ENCODE peak calls at places on chromosome 14, in four cellular contexts. P is OCI-LY7, L is A549, Q is mammary epithelial cell. V is an unnamed sample.
A peak's percentile ranks its signal among the peaks of the same experiment; 100 is the strongest.

GRCh38 chr14:95267306-95267705 is 52.4 kb downstream of the CLMN start:
- DNase-seq in P (no peak), L (no peak), Q (peak; percentile 57), V (peak; percentile 21)

GRCh38 chr14:93083898-93084297 is 31.8 kb downstream of the ITPK1 start:
- DNase-seq in P (no peak), L (no peak), Q (no peak), V (no peak)

GRCh38 chr14:93013368-93013719 is 90.4 kb downstream of the CHGA start:
- DNase-seq in P (no peak), L (no peak), Q (peak; percentile 34), V (no peak)

GRCh38 chr14:68328509-68328908 is 464.4 kb downstream of the ZFP36L1 start:
- DNase-seq in P (no peak), L (no peak), Q (no peak), V (no peak)

GRCh38 chr14:55847766-55848165 is 267.8 kb downstream of the KTN1 start:
- DNase-seq in P (no peak), L (no peak), Q (no peak), V (no peak)

GRCh38 chr14:55128386-55129085 is 516 bp upstream of the LGALS3 start:
- DNase-seq in P (no peak), L (no peak), Q (no peak), V (no peak)

GRCh38 chr14:95896628-95897027 is 20.0 kb downstream of the TUNAR start:
- DNase-seq in P (no peak), L (no peak), Q (no peak), V (no peak)

GRCh38 chr14:100609941-100610391 is 22.7 kb upstream of the BEGAIN start:
- DNase-seq in P (no peak), L (no peak), Q (no peak), V (no peak)

GRCh38 chr14:102610968-102611811 is 18.7 kb downstream of the RCOR1 start:
- DNase-seq in P (peak; percentile 35), L (no peak), Q (no peak), V (no peak)

GRCh38 chr14:101639257-101639833 is 78.0 kb downstream of the DIO3 start:
- DNase-seq in P (no peak), L (no peak), Q (no peak), V (no peak)

GRCh38 chr14:34650786-34651584 is 21.0 kb upstream of the SNX6 start:
- DNase-seq in P (no peak), L (peak; percentile 92), Q (peak; percentile 94), V (no peak)

GRCh38 chr14:84202486-84202885 is 1327.5 kb upstream of the FLRT2 start:
- DNase-seq in P (no peak), L (no peak), Q (no peak), V (no peak)

GRCh38 chr14:32565256-32565655 is 236.2 kb downstream of the AKAP6 start:
- DNase-seq in P (no peak), L (no peak), Q (no peak), V (no peak)

GRCh38 chr14:92844220-92844619 is 50.1 kb downstream of the GOLGA5 start:
- DNase-seq in P (no peak), L (no peak), Q (no peak), V (no peak)

GRCh38 chr14:94933411-94933964 is 163.6 kb upstream of the GSC start:
- DNase-seq in P (no peak), L (no peak), Q (no peak), V (no peak)

GRCh38 chr14:51922624-51923023 is 62.2 kb downstream of the GNG2 start:
- DNase-seq in P (no peak), L (no peak), Q (peak; percentile 6), V (no peak)

GRCh38 chr14:77805703-77806102 is 5.8 kb downstream of the ADCK1 start:
- DNase-seq in P (no peak), L (no peak), Q (no peak), V (no peak)

GRCh38 chr14:49858383-49858782 is 5.8 kb upstream of the NEMF start:
- DNase-seq in P (peak; percentile 54), L (no peak), Q (no peak), V (no peak)

GRCh38 chr14:56514663-56515371 is 64.8 kb upstream of the TMEM260 start:
- DNase-seq in P (no peak), L (peak; percentile 16), Q (no peak), V (no peak)

GRCh38 chr14:30177776-30178175 is 250.1 kb upstream of the PRKD1 start:
- DNase-seq in P (no peak), L (no peak), Q (no peak), V (no peak)

GRCh38 chr14:64636208-64636979 is 67.8 kb upstream of the PLEKHG3 start:
- DNase-seq in P (peak; percentile 69), L (peak; percentile 74), Q (peak; percentile 29), V (peak; percentile 67)

GRCh38 chr14:58599707-58600106 is 38.1 kb upstream of the DACT1 start:
- DNase-seq in P (no peak), L (no peak), Q (no peak), V (no peak)

GRCh38 chr14:58599145-58599544 is 38.6 kb upstream of the DACT1 start:
- DNase-seq in P (no peak), L (no peak), Q (no peak), V (peak; percentile 69)

GRCh38 chr14:58593977-58594376 is 43.8 kb upstream of the DACT1 start:
- DNase-seq in P (no peak), L (no peak), Q (no peak), V (no peak)

GRCh38 chr14:58598028-58598850 is 39.5 kb upstream of the DACT1 start:
- DNase-seq in P (no peak), L (no peak), Q (no peak), V (peak; percentile 66)
- H3K4me2 ChIP-seq in P (no peak overlapping the region), L (no peak overlapping the region), Q (no peak overlapping the region), V (peak overlapping the region; percentile 47)

GRCh38 chr14:79379266-79379665 is 832.0 kb downstream of the DIO2 start:
- DNase-seq in P (no peak), L (no peak), Q (no peak), V (no peak)
- H3K4me3 ChIP-seq in P (no peak overlapping the region), L (no peak overlapping the region), Q (no peak overlapping the region), V (no peak overlapping the region)

GRCh38 chr14:22803575-22803974 is 11.7 kb downstream of the SLC7A7 start:
- DNase-seq in P (peak; percentile 57), L (no peak), Q (no peak), V (no peak)

GRCh38 chr14:22811752-22812151 is 3.5 kb downstream of the SLC7A7 start:
- DNase-seq in P (peak; percentile 69), L (no peak), Q (no peak), V (no peak)

GRCh38 chr14:22808388-22809209 is 6.6 kb downstream of the SLC7A7 start:
- DNase-seq in P (no peak), L (no peak), Q (no peak), V (no peak)

GRCh38 chr14:22802860-22803562 is 12.2 kb downstream of the SLC7A7 start:
- DNase-seq in P (peak; percentile 53), L (no peak), Q (no peak), V (no peak)

DNA sequence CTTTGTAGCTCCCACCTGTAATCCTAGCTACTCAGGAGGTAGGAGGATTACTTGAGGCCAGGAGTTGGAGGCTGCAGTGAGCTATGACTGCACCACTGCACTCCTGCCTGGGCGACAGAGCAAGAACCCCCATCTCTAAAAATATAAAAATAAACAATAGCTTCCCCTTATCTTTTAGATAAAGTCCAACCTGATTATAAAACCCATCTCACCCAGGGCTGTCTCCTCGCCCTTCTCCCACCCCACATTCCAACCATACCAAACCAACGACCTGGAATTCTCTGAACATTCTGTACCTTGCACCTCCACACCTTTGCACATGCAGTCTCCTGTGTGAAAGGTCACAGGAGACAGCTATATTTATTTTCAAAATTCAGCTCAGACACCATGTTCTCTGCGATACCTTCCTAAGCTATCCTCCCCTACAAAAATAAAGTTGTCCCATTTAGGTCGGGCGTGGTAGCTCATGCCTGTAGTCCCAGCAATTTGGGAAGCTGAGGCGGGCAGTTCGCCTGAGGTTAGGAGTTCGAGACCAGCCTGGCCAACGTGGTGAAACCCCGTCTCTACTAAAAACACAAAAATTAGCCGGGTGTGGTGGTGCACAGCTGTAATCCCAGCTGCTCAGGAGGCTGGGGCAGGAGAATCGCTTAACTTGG is 7.7 kb downstream of the SLC7A7 start:
- DNase-seq in P (no peak), L (no peak), Q (no peak), V (no peak)
- H3K4me2 ChIP-seq in P (peak overlapping the region; percentile 51), L (peak overlapping the region; percentile 39), Q (peak overlapping the region; percentile 12), V (no peak overlapping the region)

GRCh38 chr14:52949249-52949648 is 1.6 kb downstream of the FERMT2 start:
- DNase-seq in P (no peak), L (no peak), Q (no peak), V (no peak)

GRCh38 chr14:52950410-52950897 is 396 bp downstream of the FERMT2 start:
- DNase-seq in P (no peak), L (peak; percentile 55), Q (peak; percentile 56), V (peak; percentile 46)

GRCh38 chr14:52948836-52949235 is 2.0 kb downstream of the FERMT2 start:
- DNase-seq in P (no peak), L (no peak), Q (no peak), V (no peak)

GRCh38 chr14:52949711-52950409 is 990 bp downstream of the FERMT2 start:
- DNase-seq in P (no peak), L (peak; percentile 48), Q (peak; percentile 68), V (no peak)

DNA sequence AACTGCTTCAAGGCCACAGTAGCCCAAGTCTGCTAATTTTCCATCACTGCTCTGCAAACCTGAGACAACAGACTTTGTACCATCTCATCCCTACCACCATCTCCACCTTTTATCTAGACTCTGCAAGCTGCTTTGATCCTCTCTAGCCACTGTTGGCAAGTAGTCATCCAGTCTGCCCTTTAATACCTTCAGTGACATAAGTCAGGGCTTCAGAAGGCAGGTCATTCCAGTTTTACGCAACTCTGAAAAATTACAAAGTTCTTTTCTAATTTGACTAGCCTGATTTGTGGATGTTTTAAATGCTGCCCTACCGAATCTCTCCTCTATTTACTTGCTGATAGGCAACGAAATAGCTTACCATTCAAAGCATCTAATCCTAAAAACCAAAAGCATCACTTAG is 2.8 kb downstream of the FERMT2 start:
- DNase-seq in P (no peak), L (no peak), Q (peak; percentile 51), V (no peak)
- H3K4me3 ChIP-seq in P (no peak overlapping the region), L (no peak overlapping the region), Q (no peak overlapping the region), V (no peak overlapping the region)

GRCh38 chr14:36820111-36820709 is 158.6 kb downstream of the PAX9 start:
- DNase-seq in P (no peak), L (peak; percentile 3), Q (peak; percentile 50), V (no peak)

GRCh38 chr14:36816481-36816880 is 154.8 kb downstream of the PAX9 start:
- DNase-seq in P (no peak), L (no peak), Q (peak; percentile 52), V (no peak)

GRCh38 chr14:36818794-36819384 is 157.2 kb downstream of the PAX9 start:
- DNase-seq in P (no peak), L (no peak), Q (peak; percentile 21), V (no peak)

GRCh38 chr14:36818212-36818611 is 156.6 kb downstream of the PAX9 start:
- DNase-seq in P (no peak), L (no peak), Q (no peak), V (no peak)

GRCh38 chr14:36817071-36817930 is 155.6 kb downstream of the PAX9 start:
- DNase-seq in P (no peak), L (no peak), Q (no peak), V (no peak)
- H3K4me2 ChIP-seq in P (no peak overlapping the region), L (no peak overlapping the region), Q (no peak overlapping the region), V (no peak overlapping the region)

GRCh38 chr14:103879570-103880333 is 32.4 kb upstream of the PPP1R13B start:
- DNase-seq in P (no peak), L (peak; percentile 75), Q (peak; percentile 36), V (no peak)
- H3K4me3 ChIP-seq in P (no peak overlapping the region), L (peak overlapping the region; percentile 35), Q (peak overlapping the region; percentile 22), V (no peak overlapping the region)

V was measured in DND-41.